ENCODE peak calls at places on chromosomes 1 and 21, in seven cellular contexts. I, S, E, F, B, M and T are unnamed samples.

GRCh38 chr1:84687703-84688460 is 2.4 kb downstream of the SSX2IP start:
- DNase-seq in I (no peak), S (no peak), E (no peak), F (no peak), B (no peak), M (no peak), T (no peak)

GRCh38 chr1:65820983-65821382 is 28.3 kb downstream of the PDE4B start:
- DNase-seq in I (no peak), S (peak), E (no peak), F (no peak), B (no peak), M (no peak), T (no peak)

GRCh38 chr1:239888639-239889038 is 203.0 kb upstream of the FMN2 start:
- DNase-seq in I (no peak), S (no peak), E (no peak), F (no peak), B (no peak), M (no peak), T (no peak)

GRCh38 chr1:114108741-114109255 is 44.9 kb downstream of the SYT6 start:
- DNase-seq in I (no peak), S (no peak), E (no peak), F (no peak), B (no peak), M (no peak), T (no peak)

GRCh38 chr1:53890522-53890941 is 935 bp upstream of the YIPF1 start:
- DNase-seq in I (no peak), S (no peak), E (no peak), F (no peak), B (no peak), M (no peak), T (no peak)

GRCh38 chr1:223765036-223765718 is 52.8 kb downstream of the CAPN2 start:
- DNase-seq in I (no peak), S (no peak), E (peak), F (no peak), B (peak), M (no peak), T (no peak)

GRCh38 chr1:204287466-204287881 is 72.3 kb downstream of the PLEKHA6 start:
- DNase-seq in I (no peak), S (no peak), E (no peak), F (no peak), B (no peak), M (no peak), T (no peak)

GRCh38 chr1:45155423-45155822 is 51.0 kb downstream of the ZSWIM5 start:
- DNase-seq in I (no peak), S (no peak), E (no peak), F (no peak), B (no peak), M (no peak), T (no peak)

GRCh38 chr1:99004270-99005141 is at the start of gene PLPPR5:
- DNase-seq in I (no peak), S (peak), E (no peak), F (peak), B (no peak), M (peak), T (peak)

GRCh38 chr21:44255519-44255981 is 6.1 kb downstream of the DNMT3L start:
- DNase-seq in I (no peak), S (no peak), E (no peak), F (peak), B (no peak), M (no peak), T (no peak)

GRCh38 chr1:241799414-241799813 is 48.6 kb upstream of the EXO1 start:
- DNase-seq in I (no peak), S (no peak), E (no peak), F (no peak), B (no peak), M (no peak), T (no peak)

GRCh38 chr21:43818685-43819084 is 29.3 kb downstream of the RRP1 start:
- DNase-seq in I (no peak), S (no peak), E (no peak), F (no peak), B (no peak), M (no peak), T (no peak)

GRCh38 chr1:11697893-11698210 is 6.3 kb downstream of the DRAXIN start:
- DNase-seq in I (no peak), S (no peak), E (no peak), F (no peak), B (no peak), M (no peak), T (no peak)

GRCh38 chr1:243926803-243927245 is 76.8 kb upstream of the AKT3 start:
- DNase-seq in I (peak), S (peak), E (no peak), F (no peak), B (no peak), M (no peak), T (no peak)

GRCh38 chr1:112674986-112675727 is 698 bp downstream of the MOV10 start:
- DNase-seq in I (no peak), S (peak), E (peak), F (peak), B (no peak), M (peak), T (peak)

GRCh38 chr1:200153277-200154055 is 126.0 kb downstream of the NR5A2 start:
- DNase-seq in I (no peak), S (no peak), E (no peak), F (no peak), B (no peak), M (peak), T (no peak)

GRCh38 chr1:68409426-68409825 is 40.3 kb downstream of the RPE65 start:
- DNase-seq in I (no peak), S (peak), E (no peak), F (no peak), B (no peak), M (no peak), T (no peak)

GRCh38 chr21:43599728-43600127 is 59.6 kb downstream of the HSF2BP start:
- DNase-seq in I (no peak), S (no peak), E (no peak), F (no peak), B (no peak), M (no peak), T (no peak)

GRCh38 chr21:46634966-46635323 is 529 bp upstream of the PRMT2 start:
- DNase-seq in I (peak), S (peak), E (peak), F (no peak), B (peak), M (no peak), T (no peak)

GRCh38 chr1:86435327-86435726 is 11.4 kb downstream of the CLCA2 start:
- DNase-seq in I (no peak), S (no peak), E (no peak), F (no peak), B (no peak), M (no peak), T (no peak)

GRCh38 chr1:93705897-93706500 is 24.4 kb upstream of the BCAR3 start:
- DNase-seq in I (no peak), S (no peak), E (no peak), F (no peak), B (no peak), M (no peak), T (no peak)

GRCh38 chr1:84997667-84998600 is 1.0 kb upstream of the MCOLN2 start:
- DNase-seq in I (peak), S (peak), E (peak), F (peak), B (no peak), M (peak), T (no peak)

GRCh38 chr1:237811633-237812032 is 79.1 kb downstream of the ZP4 start:
- DNase-seq in I (no peak), S (no peak), E (no peak), F (no peak), B (no peak), M (no peak), T (no peak)

GRCh38 chr1:27234054-27234882 is at the start of gene WDTC1:
- DNase-seq in I (peak), S (peak), E (peak), F (peak), B (peak), M (peak), T (peak)

GRCh38 chr21:21688877-21689276 is 690.7 kb downstream of the NCAM2 start:
- DNase-seq in I (no peak), S (no peak), E (peak), F (no peak), B (no peak), M (no peak), T (peak)

GRCh38 chr1:158259117-158259516 is 4.9 kb downstream of the CD1A start:
- DNase-seq in I (no peak), S (no peak), E (no peak), F (no peak), B (no peak), M (no peak), T (no peak)

GRCh38 chr1:244048566-244049141 is 2.4 kb upstream of the ZBTB18 start:
- DNase-seq in I (no peak), S (no peak), E (no peak), F (no peak), B (no peak), M (no peak), T (no peak)

GRCh38 chr1:183889095-183889494 is 84.2 kb downstream of the RGL1 start:
- DNase-seq in I (no peak), S (no peak), E (no peak), F (no peak), B (no peak), M (no peak), T (no peak)

GRCh38 chr1:65769621-65770020 is 23.1 kb upstream of the PDE4B start:
- DNase-seq in I (no peak), S (no peak), E (no peak), F (no peak), B (no peak), M (no peak), T (no peak)

GRCh38 chr1:201511925-201512539 is 5.1 kb upstream of the CSRP1 start:
- DNase-seq in I (no peak), S (no peak), E (no peak), F (no peak), B (peak), M (no peak), T (no peak)

GRCh38 chr1:87045757-87046422 is 131.5 kb downstream of the HS2ST1 start:
- DNase-seq in I (no peak), S (no peak), E (no peak), F (no peak), B (no peak), M (peak), T (no peak)

GRCh38 chr1:41935226-41935625 is 16.5 kb upstream of the HIVEP3 start:
- DNase-seq in I (no peak), S (no peak), E (peak), F (no peak), B (no peak), M (no peak), T (no peak)

GRCh38 chr1:243974451-243975292 is 76.4 kb upstream of the ZBTB18 start:
- DNase-seq in I (no peak), S (no peak), E (no peak), F (no peak), B (no peak), M (no peak), T (no peak)

GRCh38 chr1:229388876-229389580 is 44.9 kb downstream of the ACTA1 start:
- DNase-seq in I (no peak), S (peak), E (no peak), F (no peak), B (no peak), M (no peak), T (no peak)

GRCh38 chr21:31343680-31344480 is at the start of gene TIAM1:
- DNase-seq in I (no peak), S (peak), E (peak), F (no peak), B (peak), M (no peak), T (peak)

GRCh38 chr1:42170779-42171621 is 6.5 kb upstream of the GUCA2A start:
- DNase-seq in I (no peak), S (no peak), E (no peak), F (no peak), B (no peak), M (no peak), T (no peak)

GRCh38 chr1:221517961-221518360 is 223.9 kb downstream of the DUSP10 start:
- DNase-seq in I (no peak), S (no peak), E (no peak), F (no peak), B (no peak), M (no peak), T (no peak)

GRCh38 chr1:36400825-36401601 is 3.3 kb upstream of the LSM10 start:
- DNase-seq in I (no peak), S (peak), E (no peak), F (no peak), B (no peak), M (no peak), T (no peak)

GRCh38 chr1:46689326-46689725 is 17.7 kb downstream of the TEX38 start:
- DNase-seq in I (no peak), S (no peak), E (no peak), F (no peak), B (no peak), M (no peak), T (no peak)

GRCh38 chr1:200184196-200184595 is 156.7 kb downstream of the NR5A2 start:
- DNase-seq in I (peak), S (peak), E (peak), F (peak), B (no peak), M (no peak), T (peak)